ENCODE peak calls at places on chromosomes 13 and 19, in nine cellular contexts. One of them, this sample, is unnamed.

GRCh38 chr13:20230913-20231838 is 943 bp downstream of the GJB6 start:
- DNase-seq in breast epithelium: no peak
- DNase-seq in A549: no peak
- DNase-seq in HepG2: no peak
- DNase-seq in adrenal gland: no peak
- DNase-seq in uterus: no peak
- DNase-seq in thyroid gland: no peak
- DNase-seq in tibial nerve: no peak
- DNase-seq in stomach: no peak
- DNase-seq in this sample: no peak

GRCh38 chr19:16841391-16841926 is 12.3 kb downstream of the SIN3B start:
- DNase-seq in A549: no peak
- DNase-seq in stomach: no peak
- DNase-seq in breast epithelium: no peak
- DNase-seq in thyroid gland: no peak
- DNase-seq in tibial nerve: no peak
- DNase-seq in adrenal gland: no peak
- DNase-seq in uterus: no peak
- DNase-seq in HepG2: no peak
- DNase-seq in this sample: no peak

GRCh38 chr13:19663416-19663979 is 30.0 kb downstream of the MPHOSPH8 start:
- DNase-seq in A549: no peak
- DNase-seq in stomach: no peak
- DNase-seq in breast epithelium: no peak
- DNase-seq in thyroid gland: no peak
- DNase-seq in uterus: no peak
- DNase-seq in tibial nerve: no peak
- DNase-seq in HepG2: no peak
- DNase-seq in adrenal gland: no peak
- DNase-seq in this sample: no peak

GRCh38 chr19:45782162-45782623 is at the start of gene DMPK:
- DNase-seq in stomach: no peak
- DNase-seq in HepG2: no peak
- DNase-seq in tibial nerve: no peak
- DNase-seq in breast epithelium: no peak
- DNase-seq in A549: no peak
- DNase-seq in uterus: peak; percentile 54
- DNase-seq in thyroid gland: peak; percentile 35
- DNase-seq in adrenal gland: peak; percentile 70
- DNase-seq in this sample: no peak

GRCh38 chr19:55642153-55643002 is 1.1 kb upstream of the ZNF581 start:
- DNase-seq in breast epithelium: no peak
- DNase-seq in tibial nerve: no peak
- DNase-seq in adrenal gland: peak; percentile 43
- DNase-seq in A549: no peak
- DNase-seq in uterus: no peak
- DNase-seq in HepG2: no peak
- DNase-seq in thyroid gland: peak; percentile 54
- DNase-seq in stomach: peak; percentile 39
- DNase-seq in this sample: no peak

GRCh38 chr19:3984908-3985642 is at the start of gene EEF2:
- DNase-seq in breast epithelium: peak; percentile 92
- DNase-seq in stomach: peak; percentile 93
- DNase-seq in tibial nerve: peak; percentile 82
- DNase-seq in adrenal gland: peak; percentile 87
- DNase-seq in A549: peak; percentile 85
- DNase-seq in thyroid gland: peak; percentile 82
- DNase-seq in HepG2: peak; percentile 69
- DNase-seq in uterus: peak; percentile 90
- DNase-seq in this sample: peak; percentile 86

GRCh38 chr13:76440568-76440967 is 445.6 kb downstream of the KCTD12 start:
- DNase-seq in stomach: no peak
- DNase-seq in A549: no peak
- DNase-seq in thyroid gland: no peak
- DNase-seq in uterus: no peak
- DNase-seq in adrenal gland: no peak
- DNase-seq in HepG2: no peak
- DNase-seq in tibial nerve: no peak
- DNase-seq in breast epithelium: no peak
- DNase-seq in this sample: no peak

GRCh38 chr19:14916848-14917247 is 24.4 kb upstream of the OR7C2 start:
- DNase-seq in adrenal gland: no peak
- DNase-seq in stomach: no peak
- DNase-seq in HepG2: no peak
- DNase-seq in thyroid gland: no peak
- DNase-seq in uterus: no peak
- DNase-seq in tibial nerve: no peak
- DNase-seq in breast epithelium: no peak
- DNase-seq in A549: peak; percentile 2
- DNase-seq in this sample: no peak

GRCh38 chr19:33406521-33407139 is 33.1 kb downstream of the CEBPG start:
- DNase-seq in adrenal gland: peak; percentile 52
- DNase-seq in stomach: peak; percentile 83
- DNase-seq in tibial nerve: peak; percentile 69
- DNase-seq in uterus: peak; percentile 72
- DNase-seq in thyroid gland: peak; percentile 66
- DNase-seq in A549: peak; percentile 76
- DNase-seq in breast epithelium: no peak
- DNase-seq in HepG2: peak; percentile 56
- DNase-seq in this sample: peak; percentile 57

GRCh38 chr19:22428299-22428913 is 6.3 kb upstream of the ZNF98 start:
- DNase-seq in breast epithelium: peak; percentile 58
- DNase-seq in thyroid gland: peak; percentile 48
- DNase-seq in stomach: no peak
- DNase-seq in A549: no peak
- DNase-seq in uterus: no peak
- DNase-seq in HepG2: no peak
- DNase-seq in tibial nerve: no peak
- DNase-seq in adrenal gland: no peak
- DNase-seq in this sample: no peak

GRCh38 chr13:95235944-95236343 is 65.3 kb downstream of the ABCC4 start:
- DNase-seq in adrenal gland: no peak
- DNase-seq in stomach: no peak
- DNase-seq in HepG2: no peak
- DNase-seq in tibial nerve: no peak
- DNase-seq in uterus: no peak
- DNase-seq in breast epithelium: no peak
- DNase-seq in thyroid gland: no peak
- DNase-seq in A549: no peak
- DNase-seq in this sample: no peak

GRCh38 chr13:111519490-111520170 is 199.2 kb downstream of the TEX29 start:
- DNase-seq in A549: no peak
- DNase-seq in uterus: no peak
- DNase-seq in HepG2: no peak
- DNase-seq in breast epithelium: peak; percentile 34
- DNase-seq in thyroid gland: no peak
- DNase-seq in adrenal gland: no peak
- DNase-seq in tibial nerve: no peak
- DNase-seq in stomach: no peak
- DNase-seq in this sample: no peak

GRCh38 chr13:41621716-41622508 is 164.6 kb downstream of the RGCC start:
- DNase-seq in HepG2: peak; percentile 35
- DNase-seq in uterus: no peak
- DNase-seq in breast epithelium: no peak
- DNase-seq in stomach: no peak
- DNase-seq in tibial nerve: no peak
- DNase-seq in A549: no peak
- DNase-seq in thyroid gland: no peak
- DNase-seq in adrenal gland: peak; percentile 15
- DNase-seq in this sample: no peak

GRCh38 chr19:2490659-2491058 is 14.7 kb downstream of the GADD45B start:
- DNase-seq in breast epithelium: no peak
- DNase-seq in tibial nerve: no peak
- DNase-seq in thyroid gland: no peak
- DNase-seq in HepG2: no peak
- DNase-seq in adrenal gland: no peak
- DNase-seq in uterus: no peak
- DNase-seq in stomach: no peak
- DNase-seq in A549: no peak
- DNase-seq in this sample: no peak
- H3K4me1 ChIP-seq in breast epithelium: peaks cover 20% of the 10 kb centered on the region
- H3K4me1 ChIP-seq in tibial nerve: peaks cover 59% of the 10 kb centered on the region
- H3K4me1 ChIP-seq in thyroid gland: peaks cover 24% of the 10 kb centered on the region
- H3K4me1 ChIP-seq in HepG2: peaks cover 57% of the 10 kb centered on the region
- H3K4me1 ChIP-seq in adrenal gland: peaks cover 12% of the 10 kb centered on the region
- H3K4me1 ChIP-seq in uterus: no peaks in the 10 kb centered on the region
- H3K4me1 ChIP-seq in stomach: peaks cover 41% of the 10 kb centered on the region
- H3K4me1 ChIP-seq in A549: peaks cover 55% of the 10 kb centered on the region
- H3K4me1 ChIP-seq in this sample: peaks cover 24% of the 10 kb centered on the region

GRCh38 chr13:28138756-28139470 is 568 bp downstream of the PAN3 start:
- DNase-seq in A549: peak; percentile 83
- DNase-seq in breast epithelium: peak; percentile 77
- DNase-seq in tibial nerve: peak; percentile 53
- DNase-seq in HepG2: peak; percentile 75
- DNase-seq in uterus: peak; percentile 84
- DNase-seq in adrenal gland: peak; percentile 92
- DNase-seq in stomach: peak; percentile 77
- DNase-seq in thyroid gland: peak; percentile 85
- DNase-seq in this sample: peak; percentile 70
- TF ChIP-seq POLR2A in A549: peak; percentile 48
- TF ChIP-seq POLR2A in breast epithelium: no peak
- TF ChIP-seq POLR2A in tibial nerve: peak; percentile 49
- TF ChIP-seq POLR2A in HepG2: peak; percentile 52
- TF ChIP-seq POLR2A in uterus: no peak
- TF ChIP-seq POLR2A in adrenal gland: peak; percentile 17
- TF ChIP-seq POLR2A in stomach: no peak
- TF ChIP-seq POLR2A in thyroid gland: peak; percentile 54
- TF ChIP-seq POLR2A in this sample: peak; percentile 71

GRCh38 chr13:80093888-80094287 is 247.0 kb downstream of the SPRY2 start:
- DNase-seq in uterus: no peak
- DNase-seq in HepG2: no peak
- DNase-seq in A549: no peak
- DNase-seq in tibial nerve: no peak
- DNase-seq in adrenal gland: no peak
- DNase-seq in breast epithelium: no peak
- DNase-seq in thyroid gland: no peak
- DNase-seq in stomach: no peak
- DNase-seq in this sample: no peak
- H3K4me1 ChIP-seq in uterus: no peaks in the 10 kb centered on the region
- H3K4me1 ChIP-seq in HepG2: no peaks in the 10 kb centered on the region
- H3K4me1 ChIP-seq in A549: no peaks in the 10 kb centered on the region
- H3K4me1 ChIP-seq in tibial nerve: no peaks in the 10 kb centered on the region
- H3K4me1 ChIP-seq in adrenal gland: no peaks in the 10 kb centered on the region
- H3K4me1 ChIP-seq in breast epithelium: no peaks in the 10 kb centered on the region
- H3K4me1 ChIP-seq in thyroid gland: no peaks in the 10 kb centered on the region
- H3K4me1 ChIP-seq in stomach: no peaks in the 10 kb centered on the region
- H3K4me1 ChIP-seq in this sample: no peaks in the 10 kb centered on the region

GRCh38 chr19:41245779-41246297 is 18.3 kb upstream of the HNRNPUL1 start:
- DNase-seq in HepG2: no peak
- DNase-seq in breast epithelium: no peak
- DNase-seq in adrenal gland: no peak
- DNase-seq in uterus: no peak
- DNase-seq in thyroid gland: no peak
- DNase-seq in tibial nerve: no peak
- DNase-seq in A549: no peak
- DNase-seq in stomach: no peak
- DNase-seq in this sample: no peak

GRCh38 chr19:41241859-41242258 is 22.3 kb upstream of the HNRNPUL1 start:
- DNase-seq in HepG2: no peak
- DNase-seq in stomach: no peak
- DNase-seq in A549: no peak
- DNase-seq in thyroid gland: no peak
- DNase-seq in tibial nerve: no peak
- DNase-seq in uterus: no peak
- DNase-seq in breast epithelium: no peak
- DNase-seq in adrenal gland: no peak
- DNase-seq in this sample: no peak

GRCh38 chr19:41239363-41239762 is 20.3 kb downstream of the AXL start:
- DNase-seq in thyroid gland: no peak
- DNase-seq in breast epithelium: no peak
- DNase-seq in HepG2: no peak
- DNase-seq in adrenal gland: no peak
- DNase-seq in tibial nerve: no peak
- DNase-seq in uterus: no peak
- DNase-seq in stomach: no peak
- DNase-seq in A549: no peak
- DNase-seq in this sample: no peak

GRCh38 chr19:41239961-41240574 is 21.0 kb downstream of the AXL start:
- DNase-seq in stomach: no peak
- DNase-seq in adrenal gland: no peak
- DNase-seq in A549: no peak
- DNase-seq in breast epithelium: no peak
- DNase-seq in tibial nerve: no peak
- DNase-seq in uterus: no peak
- DNase-seq in HepG2: no peak
- DNase-seq in thyroid gland: no peak
- DNase-seq in this sample: no peak

GRCh38 chr19:41244117-41244516 is 20.1 kb upstream of the HNRNPUL1 start:
- DNase-seq in tibial nerve: no peak
- DNase-seq in breast epithelium: no peak
- DNase-seq in uterus: no peak
- DNase-seq in A549: no peak
- DNase-seq in stomach: no peak
- DNase-seq in thyroid gland: no peak
- DNase-seq in HepG2: no peak
- DNase-seq in adrenal gland: no peak
- DNase-seq in this sample: no peak
- TF ChIP-seq POLR2A in tibial nerve: no peak
- TF ChIP-seq POLR2A in breast epithelium: no peak
- TF ChIP-seq POLR2A in uterus: no peak
- TF ChIP-seq POLR2A in A549: no peak
- TF ChIP-seq POLR2A in stomach: no peak
- TF ChIP-seq POLR2A in thyroid gland: no peak
- TF ChIP-seq POLR2A in HepG2: no peak
- TF ChIP-seq POLR2A in adrenal gland: no peak
- TF ChIP-seq POLR2A in this sample: no peak

GRCh38 chr13:100773429-100773828 is 98.8 kb upstream of the TMTC4 start:
- DNase-seq in breast epithelium: no peak
- DNase-seq in HepG2: no peak
- DNase-seq in adrenal gland: no peak
- DNase-seq in uterus: no peak
- DNase-seq in stomach: no peak
- DNase-seq in thyroid gland: no peak
- DNase-seq in tibial nerve: no peak
- DNase-seq in A549: no peak
- DNase-seq in this sample: no peak
- H3K4me1 ChIP-seq in breast epithelium: no peaks in the 10 kb centered on the region
- H3K4me1 ChIP-seq in HepG2: peaks cover 2% of the 10 kb centered on the region
- H3K4me1 ChIP-seq in adrenal gland: no peaks in the 10 kb centered on the region
- H3K4me1 ChIP-seq in uterus: no peaks in the 10 kb centered on the region
- H3K4me1 ChIP-seq in stomach: no peaks in the 10 kb centered on the region
- H3K4me1 ChIP-seq in thyroid gland: no peaks in the 10 kb centered on the region
- H3K4me1 ChIP-seq in tibial nerve: no peaks in the 10 kb centered on the region
- H3K4me1 ChIP-seq in A549: no peaks in the 10 kb centered on the region
- H3K4me1 ChIP-seq in this sample: peaks cover 4% of the 10 kb centered on the region